ENCODE peak calls at places on chromosomes 3 and 15, in ten cellular contexts. One of them, this sample, is unnamed.

GRCh38 chr3:178436773-178437172 is 99.5 kb upstream of the KCNMB2 start:
- DNase-seq in HTR-8/SVneo: peak; percentile 32
- DNase-seq in small intestine: peak; percentile 8
- DNase-seq in SK-MEL-5: peak; percentile 50
- DNase-seq in stimulated activated CD4-positive, alpha-beta T cell treated with anti-CD3 and anti-CD28 coated beads, Interleukin-1b, Interleukin-23, amount 100 ng/mL, for 1 hour: no peak
- DNase-seq in EH: peak; percentile 61
- DNase-seq in bronchial epithelial cell: peak; percentile 46
- DNase-seq in activated CD8-positive, alpha-beta memory T cell treated with anti-CD3 and anti-CD28 coated beads for 48 hours: no peak
- DNase-seq in NCI-H2171: peak; percentile 67
- DNase-seq in stimulated activated naive CD8-positive, alpha-beta T cell treated with anti-CD3 and anti-CD28 coated beads, Interleukin-15, Interleukin-2, amounts not matched to agents 100 U/mL and 50 U/mL, for 24 hours: no peak
- DNase-seq in this sample: no peak

GRCh38 chr3:168870892-168871291 is 775.2 kb upstream of the GOLIM4 start:
- DNase-seq in HTR-8/SVneo: no peak
- DNase-seq in small intestine: peak; percentile 91
- DNase-seq in SK-MEL-5: no peak
- DNase-seq in stimulated activated CD4-positive, alpha-beta T cell treated with anti-CD3 and anti-CD28 coated beads, Interleukin-1b, Interleukin-23, amount 100 ng/mL, for 1 hour: no peak
- DNase-seq in EH: no peak
- DNase-seq in bronchial epithelial cell: peak; percentile 76
- DNase-seq in activated CD8-positive, alpha-beta memory T cell treated with anti-CD3 and anti-CD28 coated beads for 48 hours: no peak
- DNase-seq in NCI-H2171: no peak
- DNase-seq in stimulated activated naive CD8-positive, alpha-beta T cell treated with anti-CD3 and anti-CD28 coated beads, Interleukin-15, Interleukin-2, amounts not matched to agents 100 U/mL and 50 U/mL, for 24 hours: no peak
- DNase-seq in this sample: no peak

GRCh38 chr3:18501679-18502343 is 76.7 kb upstream of the SATB1 start:
- DNase-seq in HTR-8/SVneo: no peak
- DNase-seq in small intestine: no peak
- DNase-seq in SK-MEL-5: no peak
- DNase-seq in stimulated activated CD4-positive, alpha-beta T cell treated with anti-CD3 and anti-CD28 coated beads, Interleukin-1b, Interleukin-23, amount 100 ng/mL, for 1 hour: no peak
- DNase-seq in EH: no peak
- DNase-seq in bronchial epithelial cell: peak; percentile 91
- DNase-seq in activated CD8-positive, alpha-beta memory T cell treated with anti-CD3 and anti-CD28 coated beads for 48 hours: no peak
- DNase-seq in NCI-H2171: no peak
- DNase-seq in stimulated activated naive CD8-positive, alpha-beta T cell treated with anti-CD3 and anti-CD28 coated beads, Interleukin-15, Interleukin-2, amounts not matched to agents 100 U/mL and 50 U/mL, for 24 hours: no peak
- DNase-seq in this sample: no peak

GRCh38 chr15:91603681-91604080 is 249.8 kb upstream of the SLCO3A1 start:
- DNase-seq in HTR-8/SVneo: no peak
- DNase-seq in small intestine: no peak
- DNase-seq in SK-MEL-5: no peak
- DNase-seq in stimulated activated CD4-positive, alpha-beta T cell treated with anti-CD3 and anti-CD28 coated beads, Interleukin-1b, Interleukin-23, amount 100 ng/mL, for 1 hour: no peak
- DNase-seq in EH: no peak
- DNase-seq in bronchial epithelial cell: no peak
- DNase-seq in activated CD8-positive, alpha-beta memory T cell treated with anti-CD3 and anti-CD28 coated beads for 48 hours: no peak
- DNase-seq in NCI-H2171: no peak
- DNase-seq in stimulated activated naive CD8-positive, alpha-beta T cell treated with anti-CD3 and anti-CD28 coated beads, Interleukin-15, Interleukin-2, amounts not matched to agents 100 U/mL and 50 U/mL, for 24 hours: no peak
- DNase-seq in this sample: no peak

GRCh38 chr15:65368300-65368617 is 9.5 kb downstream of the IGDCC3 start:
- DNase-seq in HTR-8/SVneo: no peak
- DNase-seq in small intestine: no peak
- DNase-seq in SK-MEL-5: no peak
- DNase-seq in stimulated activated CD4-positive, alpha-beta T cell treated with anti-CD3 and anti-CD28 coated beads, Interleukin-1b, Interleukin-23, amount 100 ng/mL, for 1 hour: no peak
- DNase-seq in EH: no peak
- DNase-seq in bronchial epithelial cell: no peak
- DNase-seq in activated CD8-positive, alpha-beta memory T cell treated with anti-CD3 and anti-CD28 coated beads for 48 hours: no peak
- DNase-seq in NCI-H2171: peak; percentile 45
- DNase-seq in stimulated activated naive CD8-positive, alpha-beta T cell treated with anti-CD3 and anti-CD28 coated beads, Interleukin-15, Interleukin-2, amounts not matched to agents 100 U/mL and 50 U/mL, for 24 hours: no peak
- DNase-seq in this sample: no peak

GRCh38 chr15:80932989-80933388 is 56.6 kb downstream of the MESD start:
- DNase-seq in HTR-8/SVneo: no peak
- DNase-seq in small intestine: no peak
- DNase-seq in SK-MEL-5: no peak
- DNase-seq in stimulated activated CD4-positive, alpha-beta T cell treated with anti-CD3 and anti-CD28 coated beads, Interleukin-1b, Interleukin-23, amount 100 ng/mL, for 1 hour: no peak
- DNase-seq in EH: no peak
- DNase-seq in bronchial epithelial cell: no peak
- DNase-seq in activated CD8-positive, alpha-beta memory T cell treated with anti-CD3 and anti-CD28 coated beads for 48 hours: no peak
- DNase-seq in NCI-H2171: no peak
- DNase-seq in stimulated activated naive CD8-positive, alpha-beta T cell treated with anti-CD3 and anti-CD28 coated beads, Interleukin-15, Interleukin-2, amounts not matched to agents 100 U/mL and 50 U/mL, for 24 hours: no peak
- DNase-seq in this sample: no peak

GRCh38 chr3:10377148-10377725 is 56.3 kb upstream of the SEC13 start:
- DNase-seq in HTR-8/SVneo: no peak
- DNase-seq in small intestine: no peak
- DNase-seq in SK-MEL-5: no peak
- DNase-seq in stimulated activated CD4-positive, alpha-beta T cell treated with anti-CD3 and anti-CD28 coated beads, Interleukin-1b, Interleukin-23, amount 100 ng/mL, for 1 hour: no peak
- DNase-seq in EH: no peak
- DNase-seq in bronchial epithelial cell: no peak
- DNase-seq in activated CD8-positive, alpha-beta memory T cell treated with anti-CD3 and anti-CD28 coated beads for 48 hours: no peak
- DNase-seq in NCI-H2171: no peak
- DNase-seq in stimulated activated naive CD8-positive, alpha-beta T cell treated with anti-CD3 and anti-CD28 coated beads, Interleukin-15, Interleukin-2, amounts not matched to agents 100 U/mL and 50 U/mL, for 24 hours: no peak
- DNase-seq in this sample: no peak

GRCh38 chr3:168212664-168213255 is 117.0 kb upstream of the GOLIM4 start:
- DNase-seq in HTR-8/SVneo: no peak
- DNase-seq in small intestine: no peak
- DNase-seq in SK-MEL-5: peak; percentile 73
- DNase-seq in stimulated activated CD4-positive, alpha-beta T cell treated with anti-CD3 and anti-CD28 coated beads, Interleukin-1b, Interleukin-23, amount 100 ng/mL, for 1 hour: no peak
- DNase-seq in EH: no peak
- DNase-seq in bronchial epithelial cell: no peak
- DNase-seq in activated CD8-positive, alpha-beta memory T cell treated with anti-CD3 and anti-CD28 coated beads for 48 hours: no peak
- DNase-seq in NCI-H2171: peak; percentile 86
- DNase-seq in stimulated activated naive CD8-positive, alpha-beta T cell treated with anti-CD3 and anti-CD28 coated beads, Interleukin-15, Interleukin-2, amounts not matched to agents 100 U/mL and 50 U/mL, for 24 hours: no peak
- DNase-seq in this sample: no peak